ENCODE peak calls at places on chromosomes 2 and 18, in seven cellular contexts. J is lower leg skin, C is GM12892, U is endothelial cell of umbilical vein, E is IMR-90, M is stomach, H is HCT116. Y is an unnamed sample.
A peak's percentile ranks its signal among the peaks of the same experiment; 100 is the strongest.

GRCh38 chr2:172931256-172931894 is 144.3 kb upstream of the MAP3K20 start:
- DNase-seq in J (no peak), C (no peak), U (peak; percentile 90), E (peak; percentile 75), M (no peak), H (no peak), Y (peak; percentile 14)

GRCh38 chr18:58565021-58565420 is 63.9 kb downstream of the ALPK2 start:
- DNase-seq in J (no peak), C (no peak), U (no peak), E (no peak), M (no peak), H (no peak), Y (no peak)

GRCh38 chr2:105085525-105085924 is 47.7 kb downstream of the MRPS9 start:
- DNase-seq in J (no peak), C (no peak), U (no peak), E (no peak), M (no peak), H (no peak), Y (no peak)

GRCh38 chr2:144459937-144460336 is 60.0 kb downstream of the ZEB2 start:
- DNase-seq in J (no peak), C (no peak), U (peak; percentile 86), E (peak; percentile 81), M (no peak), H (no peak), Y (no peak)

GRCh38 chr2:235851841-235852527 is 316.2 kb downstream of the GBX2 start:
- DNase-seq in J (no peak), C (no peak), U (no peak), E (no peak), M (no peak), H (no peak), Y (no peak)

GRCh38 chr2:231626449-231626848 is 33.8 kb downstream of the TEX44 start:
- DNase-seq in J (no peak), C (no peak), U (no peak), E (no peak), M (no peak), H (no peak), Y (no peak)

GRCh38 chr2:181258761-181259160 is 198.4 kb upstream of the ITGA4 start:
- DNase-seq in J (no peak), C (no peak), U (no peak), E (peak; percentile 40), M (no peak), H (no peak), Y (no peak)

GRCh38 chr2:120940319-120940696 is 204.6 kb downstream of the GLI2 start:
- DNase-seq in J (no peak), C (no peak), U (no peak), E (no peak), M (no peak), H (no peak), Y (no peak)

GRCh38 chr2:144132357-144132756 is 387.6 kb downstream of the ZEB2 start:
- DNase-seq in J (no peak), C (no peak), U (no peak), E (peak; percentile 93), M (no peak), H (no peak), Y (no peak)

GRCh38 chr18:60503166-60503565 is 130.6 kb upstream of the MC4R start:
- DNase-seq in J (no peak), C (no peak), U (no peak), E (no peak), M (no peak), H (no peak), Y (no peak)

DNA sequence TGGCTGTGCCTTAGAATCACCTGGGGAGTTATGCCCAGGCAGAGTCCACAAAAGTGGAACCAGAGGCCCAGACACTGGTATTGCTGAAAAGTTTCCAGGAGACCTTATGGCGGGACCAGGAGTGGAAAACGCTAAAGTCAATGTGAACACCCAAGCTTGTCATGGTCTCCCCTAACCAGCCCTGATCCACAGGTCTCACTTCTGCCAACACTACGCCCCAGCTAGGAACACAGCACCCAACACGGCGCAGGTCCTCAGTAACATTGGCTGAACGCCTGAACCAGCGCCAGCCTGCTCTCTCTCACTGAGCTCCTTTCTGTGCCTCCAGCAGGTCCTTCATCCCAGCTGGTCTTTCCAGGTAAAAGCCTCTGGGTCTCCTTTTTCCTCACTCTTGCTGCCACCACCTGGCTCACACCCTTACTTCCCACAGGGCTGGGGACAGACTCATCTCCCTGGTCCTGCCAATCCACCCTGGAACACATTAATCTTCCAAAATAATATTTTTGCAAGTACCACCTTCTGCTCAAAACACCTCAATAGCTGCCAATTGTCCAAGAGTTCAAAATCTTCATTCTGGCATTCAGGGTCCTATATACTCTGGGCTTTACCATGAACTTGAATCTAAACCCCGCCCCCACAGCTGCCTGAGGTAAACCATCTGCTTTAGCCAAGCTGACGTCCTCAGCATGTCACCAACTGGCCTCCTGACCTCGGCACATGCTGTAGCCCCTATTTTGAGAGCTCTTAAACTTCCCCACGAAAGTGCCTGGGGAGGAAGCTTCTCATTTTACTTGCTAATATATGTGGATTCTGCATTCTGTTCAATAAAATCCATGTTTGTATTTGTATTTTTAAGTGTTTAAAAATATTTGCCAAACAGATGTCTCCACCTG is 34.6 kb downstream of the ADCY3 start:
- DNase-seq in J (no peak), C (no peak), U (no peak), E (peak; percentile 50), M (no peak), H (no peak), Y (no peak)
- TF ChIP-seq POLR2A in J (no peak), C (no peak), U (no peak), E (no peak), M (no peak), H (no peak), Y (no peak)

DNA sequence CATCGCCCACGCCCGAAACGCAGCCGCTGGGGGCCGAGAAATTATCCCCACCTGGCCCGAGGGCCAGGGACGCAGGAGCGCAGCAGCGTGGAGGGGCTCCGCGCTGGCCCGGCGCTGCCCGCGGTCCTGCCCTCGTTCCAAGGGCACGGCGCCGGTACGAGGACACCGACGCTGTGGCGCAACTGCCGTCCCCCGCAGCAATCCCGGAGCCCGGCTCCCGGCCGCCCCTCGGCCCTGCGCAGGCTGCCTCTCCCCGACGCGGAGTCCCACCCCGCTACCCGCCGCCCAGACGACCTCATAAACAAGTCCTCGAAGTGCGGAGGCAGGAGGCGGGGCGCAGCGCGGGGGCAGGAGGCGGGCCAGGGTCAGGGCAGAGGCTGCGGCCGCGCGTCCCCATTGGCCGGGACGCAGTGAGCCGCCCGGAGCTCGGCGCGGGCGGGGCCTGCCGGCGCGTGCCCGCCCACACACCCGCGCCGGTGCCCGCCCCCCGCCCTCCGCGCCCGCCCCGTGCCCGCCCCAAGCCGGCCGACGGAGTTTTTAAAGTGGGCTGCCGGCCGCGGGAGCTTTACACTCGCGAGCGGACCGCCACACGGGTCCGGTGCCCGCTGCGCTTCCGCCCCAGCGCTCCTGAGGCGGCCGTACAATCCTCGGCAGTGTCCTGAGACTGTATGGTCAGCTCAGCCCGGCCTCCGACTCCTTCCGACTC is at the start of gene EPAS1:
- DNase-seq in J (peak; percentile 89), C (peak; percentile 91), U (peak; percentile 93), E (peak; percentile 76), M (peak; percentile 92), H (no peak), Y (peak; percentile 94)
- TF ChIP-seq POLR2A in J (no peak), C (no peak), U (peak; percentile 97), E (peak; percentile 97), M (no peak), H (no peak), Y (peak; percentile 82)

GRCh38 chr2:230416061-230416721 is at the start of gene SP100:
- DNase-seq in J (peak; percentile 74), C (peak; percentile 39), U (peak; percentile 85), E (peak; percentile 83), M (peak; percentile 82), H (peak; percentile 28), Y (peak; percentile 47)
- TF ChIP-seq POLR2A in J (no peak), C (peak; percentile 92), U (peak; percentile 90), E (peak; percentile 88), M (no peak), H (peak; percentile 54), Y (peak; percentile 63)

GRCh38 chr2:74119912-74120825 is 27.5 kb downstream of the BOLA3 start:
- DNase-seq in J (peak; percentile 71), C (peak; percentile 91), U (peak; percentile 68), E (peak; percentile 69), M (peak; percentile 80), H (no peak), Y (peak; percentile 92)
- TF ChIP-seq POLR2A in J (no peak), C (peak; percentile 88), U (no peak), E (peak; percentile 52), M (no peak), H (no peak), Y (peak; percentile 16)

DNA sequence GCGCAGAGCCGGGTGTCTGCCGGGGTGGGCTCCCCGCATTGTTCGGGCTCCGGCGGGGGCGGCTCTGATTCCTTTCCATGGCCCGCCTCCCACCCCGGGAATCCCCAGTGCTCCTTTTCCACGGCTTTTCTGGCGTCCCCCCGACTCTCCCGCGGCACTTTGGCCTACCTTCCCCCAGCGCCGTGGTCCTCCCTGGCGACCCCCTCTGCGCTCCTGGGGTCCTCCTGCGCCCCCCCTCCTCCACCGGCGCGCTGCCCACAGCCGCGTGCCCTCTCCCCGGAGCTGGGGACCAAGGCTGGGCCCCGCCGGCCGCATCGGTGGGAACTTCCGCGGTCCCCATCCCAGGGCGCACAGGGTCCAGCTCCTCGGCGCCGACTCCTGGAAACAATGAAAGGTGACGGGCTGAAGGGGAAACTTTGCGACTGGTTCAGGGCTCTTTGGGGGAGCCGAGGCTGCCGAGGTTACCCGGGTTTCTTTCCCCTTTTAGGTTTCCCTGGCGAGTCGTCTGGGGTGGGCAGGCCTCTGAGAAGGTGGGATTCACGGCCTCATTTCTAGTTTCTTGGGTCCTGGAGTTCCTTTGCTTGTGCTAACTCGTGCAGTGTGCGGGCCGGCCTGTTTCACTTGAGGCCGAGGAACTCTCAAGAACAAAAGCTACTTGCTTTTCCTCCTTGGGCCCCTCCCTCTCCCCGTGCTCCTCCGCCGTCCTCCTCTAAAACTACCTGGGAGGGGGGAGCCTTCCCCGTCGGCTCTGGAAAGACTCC is 2.2 kb downstream of the TGIF1 start:
- DNase-seq in J (peak; percentile 62), C (no peak), U (peak; percentile 70), E (peak; percentile 69), M (peak; percentile 73), H (no peak), Y (no peak)
- TF ChIP-seq POLR2A in J (no peak), C (no peak), U (no peak), E (peak; percentile 36), M (peak; percentile 64), H (peak; percentile 11), Y (no peak)

DNA sequence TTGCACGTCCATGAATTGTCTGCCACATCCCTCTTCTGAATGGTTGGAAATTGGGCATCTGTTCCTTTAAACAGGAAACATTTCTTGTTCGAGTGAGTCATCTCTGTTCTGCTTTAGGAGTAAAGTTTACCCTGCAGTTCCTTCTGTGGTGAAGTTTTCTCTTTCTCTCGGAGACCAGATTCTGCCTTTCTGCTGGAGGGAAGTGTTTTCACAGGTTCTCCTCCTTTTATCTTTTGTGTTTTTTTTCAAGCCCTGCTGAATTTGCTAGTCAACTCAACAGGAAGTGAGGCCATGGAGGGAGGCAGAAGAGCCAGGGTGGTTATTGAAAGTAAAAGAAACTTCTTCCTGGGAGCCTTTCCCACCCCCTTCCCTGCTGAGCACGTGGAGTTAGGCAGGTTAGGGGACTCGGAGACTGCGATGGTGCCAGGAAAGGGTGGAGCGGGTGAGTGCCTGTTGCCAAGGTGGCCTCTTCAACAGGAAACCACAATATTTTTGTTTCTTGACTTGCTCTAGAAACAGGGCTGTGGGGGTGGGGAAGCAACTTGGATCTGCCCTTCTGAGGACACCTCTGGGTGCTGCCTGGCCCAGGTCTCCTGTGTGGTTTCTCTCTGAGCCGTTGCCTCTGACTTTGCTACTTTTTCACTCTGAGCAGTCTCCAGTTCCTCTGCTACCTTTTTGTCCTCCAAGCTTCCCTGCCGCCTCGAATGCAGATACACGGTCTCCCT is 2.2 kb upstream of the CASP8 start:
- DNase-seq in J (peak; percentile 78), C (peak; percentile 54), U (peak; percentile 84), E (peak; percentile 79), M (peak; percentile 74), H (peak; percentile 68), Y (peak; percentile 59)
- TF ChIP-seq POLR2A in J (no peak), C (peak; percentile 59), U (peak; percentile 31), E (no peak), M (no peak), H (peak; percentile 54), Y (no peak)